ENCODE peak calls at places on chromosomes 1 and 21, in eight cellular contexts. L is Peyer's patch, W is ecto neural progenitor cell, F is T1000, Q is AG04450, N is NCI-H2171 treated with DMSO at 0.1 percent for 48 hours, Y is NCI-H146, J is AG04449. A is an unnamed sample.

GRCh38 chr1:93635614-93636543 is 45.8 kb downstream of the BCAR3 start:
- DNase-seq in L (no peak), Q (no peak), W (peak), Y (no peak), J (no peak), F (no peak), N (no peak), A (no peak)

GRCh38 chr1:228145498-228146425 is 4.0 kb upstream of the GJC2 start:
- DNase-seq in Y (no peak), Q (no peak), W (no peak), F (no peak), J (no peak), L (no peak), N (no peak), A (no peak)

GRCh38 chr21:16079830-16080229 is 350.0 kb downstream of the USP25 start:
- DNase-seq in W (no peak), Q (no peak), N (no peak), F (no peak), L (no peak), Y (no peak), J (no peak), A (no peak)

GRCh38 chr1:41882068-41882477 is 36.6 kb downstream of the HIVEP3 start:
- DNase-seq in Q (no peak), L (no peak), Y (peak), J (no peak), W (no peak), F (no peak), N (peak), A (no peak)

GRCh38 chr1:33050221-33051076 is 13.8 kb upstream of the AK2 start:
- DNase-seq in N (no peak), Y (no peak), Q (peak), J (peak), F (no peak), W (no peak), L (no peak), A (no peak)

GRCh38 chr1:996851-997727 is 2.8 kb downstream of the HES4 start:
- DNase-seq in N (no peak), J (no peak), F (no peak), Y (no peak), Q (no peak), W (peak), L (no peak), A (no peak)

GRCh38 chr1:81254068-81254467 is 546.7 kb upstream of the ADGRL2 start:
- DNase-seq in F (no peak), N (no peak), L (no peak), Q (no peak), Y (no peak), J (no peak), W (no peak), A (no peak)

GRCh38 chr1:26083246-26083645 is 15.8 kb upstream of the TRIM63 start:
- DNase-seq in N (no peak), Y (no peak), Q (no peak), L (no peak), W (no peak), F (no peak), J (no peak), A (no peak)

GRCh38 chr21:42796327-42797062 is 82.8 kb downstream of the WDR4 start:
- DNase-seq in Q (no peak), W (no peak), N (no peak), L (no peak), Y (peak), F (no peak), J (no peak), A (no peak)

GRCh38 chr1:187626056-187626455 is 797.3 kb downstream of the PLA2G4A start:
- DNase-seq in L (no peak), Q (no peak), N (no peak), F (no peak), J (no peak), W (no peak), Y (peak), A (no peak)